ENCODE peak calls at places on chromosome 10, in eight cellular contexts. C is uterus, N is heart left ventricle, B is heart right ventricle, Y is breast epithelium, F is substantia nigra, E is A549, L is right atrium auricular region. W is an unnamed sample.

GRCh38 chr10:58982470-58983239 is 193.8 kb upstream of the PHYHIPL start:
- DNase-seq in C (no peak), N (no peak), B (no peak), Y (no peak), F (no peak), E (no peak), L (no peak), W (no peak)

GRCh38 chr10:121070671-121071070 is 219.5 kb downstream of the WDR11 start:
- DNase-seq in C (no peak), N (no peak), B (no peak), Y (no peak), F (no peak), E (no peak), L (no peak), W (no peak)

GRCh38 chr10:16585103-16585502 is 63.4 kb upstream of the C1QL3 start:
- DNase-seq in C (no peak), N (no peak), B (no peak), Y (no peak), F (no peak), E (no peak), L (no peak), W (no peak)

GRCh38 chr10:4807803-4808507 is 18.1 kb upstream of the AKR1E2 start:
- DNase-seq in C (no peak), N (no peak), B (no peak), Y (no peak), F (no peak), E (peak), L (no peak), W (no peak)

GRCh38 chr10:131954356-131954965 is 27.3 kb downstream of the BNIP3 start:
- DNase-seq in C (no peak), N (no peak), B (no peak), Y (no peak), F (no peak), E (no peak), L (no peak), W (no peak)

GRCh38 chr10:60208676-60209269 is 180.9 kb downstream of the ANK3 start:
- DNase-seq in C (no peak), N (no peak), B (no peak), Y (no peak), F (no peak), E (no peak), L (no peak), W (no peak)

GRCh38 chr10:114683593-114683992 is 25.5 kb upstream of the ABLIM1 start:
- DNase-seq in C (no peak), N (peak), B (peak), Y (no peak), F (no peak), E (no peak), L (no peak), W (no peak)

GRCh38 chr10:130108934-130109604 is 1.6 kb downstream of the C10orf143 start:
- DNase-seq in C (no peak), N (no peak), B (no peak), Y (no peak), F (no peak), E (no peak), L (no peak), W (no peak)

GRCh38 chr10:64594072-64594471 is 1072.9 kb downstream of the REEP3 start:
- DNase-seq in C (no peak), N (no peak), B (no peak), Y (no peak), F (no peak), E (no peak), L (no peak), W (no peak)

GRCh38 chr10:75803816-75804576 is 372.6 kb downstream of the LRMDA start:
- DNase-seq in C (no peak), N (no peak), B (peak), Y (no peak), F (no peak), E (no peak), L (peak), W (no peak)

GRCh38 chr10:80535671-80536360 is 1.9 kb upstream of the SH2D4B start:
- DNase-seq in C (peak), N (peak), B (peak), Y (peak), F (peak), E (peak), L (no peak), W (peak)

GRCh38 chr10:24695452-24695851 is 28.2 kb downstream of the ARHGAP21 start:
- DNase-seq in C (no peak), N (no peak), B (no peak), Y (no peak), F (no peak), E (no peak), L (no peak), W (no peak)

GRCh38 chr10:122877264-122877663 is 2.1 kb downstream of the FAM24B start:
- DNase-seq in C (no peak), N (no peak), B (no peak), Y (no peak), F (no peak), E (no peak), L (no peak), W (no peak)

GRCh38 chr10:102675151-102675886 is 31.0 kb downstream of the TRIM8 start:
- DNase-seq in C (no peak), N (no peak), B (no peak), Y (no peak), F (no peak), E (no peak), L (no peak), W (no peak)

GRCh38 chr10:124354411-124355382 is 64.0 kb downstream of the OAT start:
- DNase-seq in C (peak), N (peak), B (peak), Y (no peak), F (no peak), E (peak), L (peak), W (no peak)

GRCh38 chr10:69372126-69372980 is 44.4 kb downstream of the TACR2 start:
- DNase-seq in C (no peak), N (no peak), B (no peak), Y (no peak), F (no peak), E (no peak), L (no peak), W (no peak)

GRCh38 chr10:43048301-43049051 is 28.4 kb upstream of the RET start:
- DNase-seq in C (peak), N (no peak), B (no peak), Y (no peak), F (no peak), E (no peak), L (no peak), W (no peak)

GRCh38 chr10:120943542-120943941 is 92.4 kb downstream of the WDR11 start:
- DNase-seq in C (no peak), N (no peak), B (no peak), Y (no peak), F (no peak), E (no peak), L (no peak), W (no peak)

GRCh38 chr10:13924020-13924725 is 337.4 kb downstream of the PRPF18 start:
- DNase-seq in C (no peak), N (no peak), B (no peak), Y (no peak), F (no peak), E (no peak), L (no peak), W (no peak)

GRCh38 chr10:13074562-13075451 is 25.2 kb upstream of the OPTN start:
- DNase-seq in C (peak), N (peak), B (peak), Y (peak), F (peak), E (peak), L (peak), W (no peak)

GRCh38 chr10:21670391-21670790 is 136.4 kb downstream of the MLLT10 start:
- DNase-seq in C (no peak), N (no peak), B (no peak), Y (no peak), F (no peak), E (no peak), L (no peak), W (no peak)

GRCh38 chr10:120644549-120645410 is 187.8 kb downstream of the PLPP4 start:
- DNase-seq in C (no peak), N (no peak), B (no peak), Y (no peak), F (no peak), E (no peak), L (no peak), W (no peak)

GRCh38 chr10:1050145-1050544 is 1.2 kb upstream of the IDI1 start:
- DNase-seq in C (no peak), N (no peak), B (no peak), Y (no peak), F (no peak), E (no peak), L (no peak), W (no peak)

GRCh38 chr10:111968624-111969023 is 214.9 kb downstream of the GPAM start:
- DNase-seq in C (no peak), N (no peak), B (no peak), Y (no peak), F (no peak), E (no peak), L (no peak), W (no peak)

GRCh38 chr10:115963848-115964247 is 309.2 kb downstream of the GFRA1 start:
- DNase-seq in C (no peak), N (no peak), B (no peak), Y (no peak), F (no peak), E (no peak), L (no peak), W (no peak)

GRCh38 chr10:94407668-94408067 is 5.3 kb downstream of the TBC1D12 start:
- DNase-seq in C (no peak), N (no peak), B (no peak), Y (no peak), F (no peak), E (no peak), L (no peak), W (no peak)

GRCh38 chr10:100509241-100509640 is 10.4 kb downstream of the SEC31B start:
- DNase-seq in C (no peak), N (no peak), B (no peak), Y (no peak), F (no peak), E (no peak), L (no peak), W (no peak)

GRCh38 chr10:6082496-6083395 is 6.1 kb upstream of the RBM17 start:
- DNase-seq in C (no peak), N (peak), B (no peak), Y (no peak), F (no peak), E (no peak), L (no peak), W (no peak)

GRCh38 chr10:29692121-29692539 is 57.4 kb upstream of the SVIL start:
- DNase-seq in C (no peak), N (no peak), B (no peak), Y (no peak), F (no peak), E (no peak), L (no peak), W (no peak)

GRCh38 chr10:29688230-29688634 is 53.5 kb upstream of the SVIL start:
- DNase-seq in C (no peak), N (no peak), B (no peak), Y (no peak), F (no peak), E (no peak), L (no peak), W (no peak)

GRCh38 chr10:29694121-29694520 is 59.4 kb upstream of the SVIL start:
- DNase-seq in C (no peak), N (no peak), B (no peak), Y (no peak), F (no peak), E (no peak), L (no peak), W (no peak)

GRCh38 chr10:29689001-29689400 is 54.2 kb upstream of the SVIL start:
- DNase-seq in C (no peak), N (no peak), B (no peak), Y (no peak), F (no peak), E (no peak), L (no peak), W (peak)

GRCh38 chr10:29691564-29692064 is 56.8 kb upstream of the SVIL start:
- DNase-seq in C (peak), N (no peak), B (peak), Y (no peak), F (no peak), E (no peak), L (peak), W (no peak)
- H3K27ac ChIP-seq in C (peak), N (peak), B (peak), Y (peak), F (no peak), E (no peak), L (peak), W (no peak)

GRCh38 chr10:63520463-63521388 is 475 bp upstream of the REEP3 start:
- DNase-seq in C (peak), N (peak), B (peak), Y (peak), F (peak), E (peak), L (no peak), W (peak)
- H3K27ac ChIP-seq in C (peak), N (peak), B (peak), Y (peak), F (peak), E (peak), L (peak), W (peak)

GRCh38 chr10:91088300-91089140 is 131.9 kb upstream of the PCGF5 start:
- DNase-seq in C (no peak), N (peak), B (peak), Y (no peak), F (no peak), E (peak), L (no peak), W (no peak)
- H3K27ac ChIP-seq in C (no peak), N (peak), B (peak), Y (no peak), F (no peak), E (no peak), L (peak), W (no peak)

DNA sequence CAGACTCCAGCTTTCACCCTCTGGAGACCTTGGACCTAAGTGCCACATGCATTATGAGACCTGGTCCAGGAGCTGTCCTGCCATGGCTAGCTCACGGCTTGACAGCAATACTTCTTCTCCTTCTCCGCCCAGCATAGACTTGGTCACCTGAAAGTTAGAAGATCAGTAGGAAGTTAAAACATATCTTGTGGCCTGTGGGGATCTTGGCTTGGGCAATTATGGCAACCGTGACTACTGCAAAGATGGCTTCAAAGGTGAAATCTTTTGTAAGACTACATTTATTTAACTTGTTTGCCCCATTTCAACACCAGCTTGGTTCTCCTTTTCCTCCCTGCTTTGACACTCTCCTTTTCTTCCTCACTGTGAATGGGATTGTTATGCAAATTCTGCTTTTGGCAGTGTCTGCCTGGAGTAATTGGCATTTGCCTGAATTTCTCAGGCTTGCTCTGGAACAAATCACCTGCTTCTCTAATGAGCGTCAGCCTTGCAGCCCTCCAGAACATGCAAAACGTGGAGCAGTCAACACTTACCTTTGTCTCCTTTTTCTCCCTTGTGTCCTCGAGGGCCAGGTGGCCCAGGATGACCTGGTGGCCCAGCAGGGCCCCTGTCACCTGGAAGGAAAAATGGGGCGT is 53.4 kb downstream of the COL17A1 start:
- DNase-seq in C (no peak), N (no peak), B (no peak), Y (no peak), F (no peak), E (no peak), L (no peak), W (no peak)
- H3K27ac ChIP-seq in C (no peak), N (no peak), B (no peak), Y (no peak), F (peak), E (no peak), L (no peak), W (no peak)

DNA sequence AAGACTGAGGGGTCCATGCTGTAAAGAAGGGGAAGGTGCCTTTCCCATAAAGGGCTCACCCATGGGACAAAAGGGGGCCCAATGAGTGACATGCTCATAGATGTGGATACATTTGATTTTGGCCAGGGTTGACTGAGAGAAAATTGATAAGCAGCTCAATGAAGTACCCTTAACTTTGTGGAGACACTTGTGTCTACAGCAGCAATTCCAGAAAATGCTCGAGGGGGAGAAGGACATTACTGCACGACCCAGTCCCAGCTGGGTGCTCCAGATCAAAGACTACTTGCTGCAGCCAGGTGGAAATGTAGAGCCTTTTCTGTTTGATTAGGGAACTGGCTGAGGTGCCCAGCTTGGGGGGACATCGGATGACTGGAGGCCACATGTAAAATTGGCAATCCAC is 22.2 kb upstream of the ADAMTS14 start:
- DNase-seq in C (no peak), N (no peak), B (no peak), Y (no peak), F (no peak), E (no peak), L (no peak), W (no peak)
- H3K27ac ChIP-seq in C (no peak), N (no peak), B (no peak), Y (no peak), F (no peak), E (no peak), L (no peak), W (no peak)